ENCODE peak calls at places on chromosomes 4 and X, in five cellular contexts. C is sigmoid colon, Z is tibial nerve, S is spleen, E is lower leg skin. B is an unnamed sample.

GRCh38 chr4:58413849-58414248 is 1303.7 kb upstream of the IGFBP7 start:
- DNase-seq in Z (no peak), C (no peak), E (no peak), S (no peak), B (no peak)

GRCh38 chr4:103498161-103499070 is 221.4 kb downstream of the TACR3 start:
- DNase-seq in E (no peak), S (peak), C (no peak), Z (no peak), B (no peak)

GRCh38 chrX:153225438-153226098 is 46.5 kb downstream of the MAGEA1 start:
- DNase-seq in Z (no peak), E (no peak), S (no peak), C (no peak), B (no peak)

GRCh38 chr4:111174331-111174730 is 551.5 kb upstream of the PITX2 start:
- DNase-seq in E (no peak), C (no peak), Z (no peak), S (no peak), B (no peak)

GRCh38 chr4:39528056-39528465 is 822 bp upstream of the UGDH start:
- DNase-seq in E (peak), S (no peak), Z (peak), C (peak), B (no peak)

GRCh38 chrX:75603833-75604232 is 81.0 kb upstream of the ZDHHC15 start:
- DNase-seq in S (no peak), Z (no peak), E (no peak), C (no peak), B (no peak)

GRCh38 chr4:176065365-176066249 is at the start of gene WDR17:
- DNase-seq in E (peak), C (peak), S (peak), Z (peak), B (peak)

GRCh38 chr4:137946423-137946822 is 295.7 kb downstream of the SLC7A11 start:
- DNase-seq in Z (no peak), E (no peak), C (no peak), S (no peak), B (no peak)

GRCh38 chr4:78518551-78518950 is 33.0 kb upstream of the ANXA3 start:
- DNase-seq in Z (no peak), E (no peak), S (no peak), C (no peak), B (no peak)

GRCh38 chr4:152853293-152853692 is 73.5 kb downstream of the ARFIP1 start:
- DNase-seq in Z (no peak), S (no peak), C (no peak), E (no peak), B (no peak)

GRCh38 chr4:119238068-119238722 is 25.7 kb downstream of the USP53 start:
- DNase-seq in C (no peak), Z (no peak), E (no peak), S (no peak), B (no peak)

GRCh38 chr4:174423257-174423944 is 98.9 kb downstream of the HPGD start:
- DNase-seq in S (no peak), C (no peak), E (peak), Z (peak), B (peak)

GRCh38 chrX:150362599-150363481 is at the start of gene MAMLD1:
- DNase-seq in S (peak), Z (peak), C (peak), E (peak), B (peak)

GRCh38 chr4:29304595-29304994 is 1415.6 kb upstream of the PCDH7 start:
- DNase-seq in C (no peak), Z (no peak), E (no peak), S (no peak), B (no peak)

GRCh38 chr4:180091710-180092109 is 2151.5 kb upstream of the TENM3 start:
- DNase-seq in E (no peak), S (no peak), Z (no peak), C (no peak), B (no peak)

GRCh38 chr4:70734168-70734954 is 12.6 kb downstream of the RUFY3 start:
- DNase-seq in C (no peak), E (no peak), Z (no peak), S (no peak), B (no peak)

GRCh38 chr4:132334081-132334480 is 815.0 kb upstream of the PCDH10 start:
- DNase-seq in E (no peak), Z (no peak), S (no peak), C (no peak), B (no peak)

GRCh38 chrX:23990455-23990854 is 36.5 kb downstream of the KLHL15 start:
- DNase-seq in E (no peak), S (no peak), C (no peak), Z (no peak), B (no peak)

GRCh38 chr4:163164591-163164990 is 2.1 kb downstream of the NAF1 start:
- DNase-seq in S (no peak), E (no peak), Z (no peak), C (no peak), B (no peak)

GRCh38 chrX:10574663-10575062 is 45.7 kb downstream of the MID1 start:
- DNase-seq in C (no peak), S (no peak), Z (no peak), E (no peak), B (no peak)

GRCh38 chr4:94711635-94712034 is 46.1 kb upstream of the BMPR1B start:
- DNase-seq in Z (no peak), C (no peak), E (no peak), S (no peak), B (no peak)

GRCh38 chr4:14772388-14772787 is 229.9 kb upstream of the CPEB2 start:
- DNase-seq in E (no peak), Z (no peak), S (no peak), C (no peak), B (no peak)

GRCh38 chrX:12701625-12702024 is 89.6 kb upstream of the PRPS2 start:
- DNase-seq in Z (peak), E (no peak), S (no peak), C (peak), B (no peak)

GRCh38 chr4:2651546-2651945 is 104.6 kb downstream of the TNIP2 start:
- DNase-seq in S (no peak), C (no peak), E (no peak), Z (no peak), B (no peak)

GRCh38 chr4:10129196-10130185 is 12.9 kb upstream of the WDR1 start:
- DNase-seq in E (no peak), Z (no peak), C (no peak), S (no peak), B (no peak)

GRCh38 chr4:4225915-4226605 is 669 bp downstream of the OTOP1 start:
- DNase-seq in E (no peak), S (no peak), Z (no peak), C (no peak), B (no peak)

GRCh38 chr4:110062166-110062565 is 136.2 kb downstream of the ELOVL6 start:
- DNase-seq in E (no peak), S (no peak), C (no peak), Z (no peak), B (no peak)

GRCh38 chr4:166309286-166309685 is 436.2 kb downstream of the TLL1 start:
- DNase-seq in C (no peak), S (no peak), Z (no peak), E (no peak), B (no peak)

GRCh38 chrX:97847885-97848679 is 964.4 kb downstream of the RPA4 start:
- DNase-seq in S (no peak), Z (no peak), C (no peak), E (no peak), B (no peak)

GRCh38 chr4:147096667-147097604 is 151.3 kb upstream of the TTC29 start:
- DNase-seq in S (no peak), Z (peak), E (no peak), C (no peak), B (no peak)

GRCh38 chr4:70901984-70902576 is at the start of gene MOB1B:
- DNase-seq in Z (peak), S (peak), C (peak), E (peak), B (peak)

GRCh38 chr4:76803522-76803921 is 94.4 kb downstream of the SOWAHB start:
- DNase-seq in C (no peak), Z (peak), S (no peak), E (no peak), B (no peak)

GRCh38 chrX:97039363-97040029 is 155.8 kb downstream of the RPA4 start:
- DNase-seq in S (no peak), Z (peak), E (no peak), C (peak), B (peak)

GRCh38 chrX:108527724-108528123 is 88.1 kb downstream of the COL4A5 start:
- DNase-seq in Z (no peak), C (no peak), S (no peak), E (no peak), B (no peak)

GRCh38 chr4:147160908-147161513 is 215.3 kb upstream of the TTC29 start:
- DNase-seq in C (no peak), S (no peak), E (no peak), Z (peak), B (no peak)

GRCh38 chr4:30973993-30974392 is 253.8 kb downstream of the PCDH7 start:
- DNase-seq in S (no peak), C (no peak), E (no peak), Z (no peak), B (no peak)

GRCh38 chrX:70480660-70481018 is 36.0 kb downstream of the DLG3 start:
- DNase-seq in C (no peak), S (no peak), E (no peak), Z (no peak), B (peak)

GRCh38 chrX:74537011-74537390 is 77.4 kb downstream of the RLIM start:
- DNase-seq in Z (peak), S (no peak), E (no peak), C (no peak), B (peak)

GRCh38 chrX:152600853-152601635 is 36.7 kb upstream of the GABRQ start:
- DNase-seq in E (no peak), Z (no peak), C (no peak), S (no peak), B (no peak)

GRCh38 chr4:142815834-142816233 is 30.3 kb downstream of the INPP4B start:
- DNase-seq in S (no peak), E (no peak), C (no peak), Z (peak), B (no peak)

DNA sequence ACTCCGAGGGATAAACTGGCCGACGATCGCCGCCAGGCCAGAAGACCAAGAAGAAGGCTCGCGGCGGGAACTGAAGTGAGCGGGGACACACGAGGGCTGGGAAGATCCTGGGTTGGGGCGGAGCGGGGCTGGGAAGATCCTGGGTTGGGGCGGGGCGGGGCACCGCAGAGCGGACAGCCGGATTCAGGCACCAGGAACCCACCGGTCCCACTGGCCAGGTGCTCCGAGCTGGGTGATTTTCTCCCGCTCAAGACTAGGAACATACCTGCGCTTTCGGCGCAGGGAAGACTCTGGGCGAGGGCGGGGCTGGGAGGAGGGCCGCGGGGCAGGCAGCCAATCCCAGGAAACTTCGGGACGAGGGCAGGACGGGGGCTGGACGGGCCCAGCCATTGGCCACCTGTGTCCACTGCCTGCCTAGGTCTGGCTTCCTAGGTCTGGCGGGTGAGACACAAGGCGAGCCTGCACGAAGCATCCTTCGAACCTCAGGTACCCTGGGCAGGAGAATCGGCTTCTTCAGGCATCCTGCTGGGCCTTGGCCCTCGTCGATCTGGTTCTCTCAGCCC is at the start of gene ERVMER34-1:
- DNase-seq in E (no peak), C (peak), S (no peak), Z (peak), B (peak)
- TF ChIP-seq POLR2A in E (no peak), C (no peak), S (no peak), Z (no peak), B (no peak)

DNA sequence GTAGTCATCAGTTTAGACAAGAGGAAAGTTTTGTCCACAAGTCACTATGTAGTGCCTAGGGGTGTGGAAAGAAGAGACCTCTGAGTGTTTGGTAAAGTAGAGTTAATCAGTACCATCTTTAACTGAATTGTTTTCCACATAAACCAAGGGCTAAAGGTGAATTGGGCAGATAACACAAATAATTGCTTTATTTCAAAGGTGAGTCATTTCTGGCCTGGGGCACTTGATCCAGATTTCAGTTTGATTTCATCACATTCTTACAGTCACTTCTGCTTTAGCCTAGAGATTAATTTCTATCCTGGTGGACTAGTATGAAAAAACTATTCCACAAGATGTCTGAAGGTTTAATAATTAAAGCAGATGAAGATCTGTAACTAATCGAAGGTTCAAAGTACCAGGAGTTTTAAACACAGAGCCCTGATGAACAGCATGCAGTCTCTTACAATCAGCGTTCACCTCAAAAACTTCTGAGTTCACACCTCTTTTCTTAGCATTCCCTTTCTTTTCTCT is 74.5 kb upstream of the BOD1L1 start:
- DNase-seq in Z (no peak), C (no peak), S (no peak), E (no peak), B (no peak)
- TF ChIP-seq POLR2A in Z (no peak), C (no peak), S (no peak), E (no peak), B (no peak)

GRCh38 chrX:69142688-69143239 is 22.5 kb downstream of the PJA1 start:
- DNase-seq in C (no peak), Z (no peak), E (no peak), S (peak), B (no peak)
- TF ChIP-seq POLR2A in C (no peak), Z (no peak), E (no peak), S (no peak), B (no peak)

DNA sequence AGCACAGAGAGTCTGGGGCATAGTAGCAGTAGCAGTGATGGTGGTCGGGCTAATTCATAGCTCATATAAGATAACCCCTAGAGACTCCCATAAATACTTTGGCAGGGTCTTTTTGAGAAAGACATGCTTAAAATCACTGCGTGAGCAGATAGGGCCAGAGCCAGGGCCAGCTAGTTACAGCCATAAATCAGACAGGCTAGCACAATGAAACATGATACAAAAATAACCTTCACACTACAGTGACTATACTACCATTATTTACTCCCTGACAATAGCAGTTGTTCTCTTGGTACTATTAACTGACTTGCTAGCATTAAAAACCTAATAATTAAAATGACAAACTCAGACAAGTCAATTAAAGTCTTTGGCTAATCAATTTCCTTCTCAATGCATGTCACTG is 295.9 kb downstream of the SMARCA1 start:
- DNase-seq in C (no peak), Z (no peak), E (no peak), S (no peak), B (no peak)
- TF ChIP-seq POLR2A in C (no peak), Z (no peak), E (no peak), S (no peak), B (no peak)

DNA sequence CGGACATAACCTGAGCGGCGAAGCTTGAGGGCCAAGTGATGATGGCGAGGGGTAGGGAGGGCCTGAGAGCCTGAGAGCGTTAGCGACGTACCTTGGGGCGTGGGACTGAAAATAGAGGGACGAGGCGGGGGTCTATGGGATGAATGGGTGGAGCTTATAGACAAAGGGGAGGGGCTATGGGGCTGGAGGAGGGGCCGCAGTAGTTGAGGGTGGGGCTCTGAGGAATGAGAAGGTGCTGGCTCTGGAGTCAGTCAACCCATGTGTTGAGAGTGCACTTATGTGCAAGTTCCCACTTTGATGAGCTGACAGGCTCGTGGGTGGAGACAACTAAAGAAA is 469 bp downstream of the TBC1D25 start:
- DNase-seq in Z (peak), E (peak), C (no peak), S (no peak), B (peak)
- TF ChIP-seq POLR2A in Z (no peak), E (no peak), C (no peak), S (no peak), B (no peak)

GRCh38 chrX:41332408-41332987 is 1.5 kb upstream of the DDX3X start:
- DNase-seq in S (no peak), Z (no peak), E (peak), C (peak), B (peak)

GRCh38 chrX:41333994-41334865 is at the start of gene DDX3X:
- DNase-seq in Z (peak), S (peak), E (peak), C (peak), B (peak)

GRCh38 chrX:41333744-41333993 is 293 bp upstream of the DDX3X start:
- DNase-seq in Z (peak), C (peak), S (no peak), E (no peak), B (no peak)

GRCh38 chrX:41332005-41332404 is 2.0 kb upstream of the DDX3X start:
- DNase-seq in S (no peak), E (no peak), C (no peak), Z (no peak), B (no peak)

GRCh38 chrX:41332988-41333743 is 796 bp upstream of the DDX3X start:
- DNase-seq in C (peak), E (peak), S (peak), Z (peak), B (peak)
- TF ChIP-seq POLR2A in C (peak), E (no peak), S (no peak), Z (peak), B (no peak)

GRCh38 chrX:52995135-52995973 is 37.0 kb upstream of the FAM156A start:
- DNase-seq in E (peak), C (peak), Z (peak), S (peak), B (peak)
- TF ChIP-seq POLR2A in E (no peak), C (no peak), Z (no peak), S (no peak), B (peak)

GRCh38 chr4:7892212-7893019 is 47.2 kb downstream of the AFAP1 start:
- DNase-seq in S (no peak), Z (no peak), C (no peak), E (peak), B (no peak)
- TF ChIP-seq POLR2A in S (no peak), Z (no peak), C (no peak), E (no peak), B (no peak)

GRCh38 chrX:123962794-123963373 is 1.4 kb downstream of the STAG2 start:
- DNase-seq in S (peak), Z (peak), C (peak), E (peak), B (peak)
- TF ChIP-seq POLR2A in S (no peak), Z (peak), C (peak), E (no peak), B (no peak)

GRCh38 chr4:123398803-123399637 is 2.4 kb downstream of the SPRY1 start:
- DNase-seq in E (peak), C (peak), S (peak), Z (peak), B (peak)

GRCh38 chr4:123396294-123397275 is at the start of gene SPRY1:
- DNase-seq in Z (peak), S (peak), C (peak), E (peak), B (peak)

GRCh38 chr4:123399638-123400358 is 3.2 kb downstream of the SPRY1 start:
- DNase-seq in C (no peak), S (no peak), E (no peak), Z (peak), B (no peak)

GRCh38 chr4:123397276-123398150 is 918 bp downstream of the SPRY1 start:
- DNase-seq in C (peak), Z (peak), E (peak), S (peak), B (peak)

DNA sequence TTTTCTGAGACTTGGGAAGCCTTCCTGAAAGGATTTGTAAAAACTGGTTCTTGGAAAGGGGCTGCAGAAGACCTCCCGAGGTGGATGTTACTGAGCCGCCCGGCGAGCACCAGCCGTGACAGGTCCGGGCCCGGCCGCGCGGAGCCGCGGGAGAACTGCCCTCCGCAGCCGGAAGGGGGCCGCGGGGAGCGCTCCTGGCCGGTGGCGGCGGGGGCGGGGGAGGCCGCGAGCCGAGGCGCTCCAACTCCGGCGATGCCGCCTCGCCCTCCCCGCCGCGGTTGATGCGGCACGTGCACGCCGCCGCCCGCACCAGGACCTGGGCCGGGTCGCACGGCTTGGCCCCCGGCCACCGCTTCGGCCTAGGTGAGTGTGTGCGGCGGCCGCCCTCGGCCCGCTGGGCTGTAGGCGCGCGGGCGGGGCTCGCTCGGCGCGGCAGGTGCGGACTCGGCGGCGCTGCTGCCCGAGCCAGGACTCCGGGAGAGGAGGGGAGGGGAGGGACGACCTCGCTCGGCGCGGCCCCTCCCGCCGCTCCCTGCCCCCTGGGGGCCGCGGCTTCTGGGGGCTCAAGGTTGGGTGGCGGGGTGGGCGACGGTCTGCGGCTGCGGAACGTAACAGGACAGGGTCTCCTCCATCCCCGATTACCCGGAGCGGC is 1.7 kb downstream of the SPRY1 start:
- DNase-seq in S (peak), Z (peak), C (peak), E (peak), B (peak)
- TF ChIP-seq POLR2A in S (no peak), Z (no peak), C (no peak), E (no peak), B (no peak)

B was measured in heart left ventricle.